ENCODE peak calls at places on chromosomes 16 and 17, in five cellular contexts. E is GM23338, O is tibial nerve, K is OCI-LY7, H is fibroblast of lung. A is an unnamed sample.

GRCh38 chr17:42684929-42685556 is 2.7 kb downstream of the CNTNAP1 start:
- DNase-seq in O (no peak), E (no peak), H (no peak), K (no peak), A (no peak)

GRCh38 chr16:9135797-9136196 is 44.4 kb downstream of the HAPSTR1 start:
- DNase-seq in H (no peak), E (no peak), O (no peak), K (peak; percentile 82), A (no peak)

GRCh38 chr17:39485555-39485954 is 24.3 kb downstream of the CDK12 start:
- DNase-seq in K (no peak), O (no peak), H (peak; percentile 80), E (no peak), A (peak; percentile 64)

GRCh38 chr16:85371948-85372347 is 241.2 kb upstream of the GSE1 start:
- DNase-seq in K (no peak), H (no peak), E (no peak), O (no peak), A (no peak)

GRCh38 chr16:3065069-3065741 is at the start of gene IL32:
- DNase-seq in O (no peak), H (peak; percentile 57), K (no peak), E (no peak), A (peak; percentile 81)

GRCh38 chr17:41972571-41973411 is 6.2 kb downstream of the CNP start:
- DNase-seq in O (no peak), H (no peak), E (no peak), K (no peak), A (no peak)

GRCh38 chr16:52005551-52005950 is 541.4 kb downstream of the TOX3 start:
- DNase-seq in O (no peak), E (no peak), H (no peak), K (no peak), A (no peak)

GRCh38 chr16:84266451-84266850 is 26.6 kb upstream of the KCNG4 start:
- DNase-seq in O (no peak), E (peak; percentile 91), K (peak; percentile 63), H (peak; percentile 44), A (peak; percentile 87)

GRCh38 chr17:76385892-76386786 is 1.7 kb downstream of the SPHK1 start:
- DNase-seq in K (peak; percentile 89), E (peak; percentile 93), O (peak; percentile 75), H (peak; percentile 79), A (peak; percentile 93)

GRCh38 chr16:75053791-75054555 is 55.1 kb downstream of the ZNRF1 start:
- DNase-seq in K (no peak), O (peak; percentile 37), H (no peak), E (no peak), A (no peak)

GRCh38 chr16:50603206-50604064 is 55.2 kb downstream of the NKD1 start:
- DNase-seq in E (no peak), K (no peak), H (peak; percentile 55), O (no peak), A (no peak)

GRCh38 chr17:15967706-15968399 is 22.9 kb downstream of the ADORA2B start:
- DNase-seq in O (no peak), H (no peak), E (no peak), K (no peak), A (no peak)

GRCh38 chr16:11035096-11035495 is 90.7 kb downstream of the CLEC16A start:
- DNase-seq in O (no peak), H (peak; percentile 26), K (no peak), E (no peak), A (no peak)

GRCh38 chr16:85916141-85916890 is 17.4 kb downstream of the IRF8 start:
- DNase-seq in O (no peak), H (peak; percentile 62), K (no peak), E (no peak), A (peak; percentile 88)

GRCh38 chr17:1553354-1554266 is 9.0 kb downstream of the PITPNA start:
- DNase-seq in K (no peak), O (no peak), E (no peak), H (no peak), A (no peak)

GRCh38 chr17:82331345-82331939 is 2.1 kb downstream of the SECTM1 start:
- DNase-seq in H (no peak), K (no peak), O (no peak), E (no peak), A (no peak)

GRCh38 chr17:82333279-82334171 is at the start of gene SECTM1:
- DNase-seq in E (peak; percentile 71), H (no peak), K (no peak), O (peak; percentile 61), A (no peak)

GRCh38 chr17:82334204-82334621 is 647 bp upstream of the SECTM1 start:
- DNase-seq in K (no peak), E (no peak), O (no peak), H (no peak), A (no peak)

GRCh38 chr17:82332669-82333278 is 792 bp downstream of the SECTM1 start:
- DNase-seq in E (peak; percentile 37), H (peak; percentile 45), O (no peak), K (no peak), A (no peak)

GRCh38 chr17:82334622-82335394 is 1.2 kb upstream of the SECTM1 start:
- DNase-seq in E (no peak), O (no peak), K (peak; percentile 49), H (peak; percentile 46), A (no peak)
- TF ChIP-seq CTCF in E (no peak), O (no peak), K (no peak), H (no peak), A (no peak)

DNA sequence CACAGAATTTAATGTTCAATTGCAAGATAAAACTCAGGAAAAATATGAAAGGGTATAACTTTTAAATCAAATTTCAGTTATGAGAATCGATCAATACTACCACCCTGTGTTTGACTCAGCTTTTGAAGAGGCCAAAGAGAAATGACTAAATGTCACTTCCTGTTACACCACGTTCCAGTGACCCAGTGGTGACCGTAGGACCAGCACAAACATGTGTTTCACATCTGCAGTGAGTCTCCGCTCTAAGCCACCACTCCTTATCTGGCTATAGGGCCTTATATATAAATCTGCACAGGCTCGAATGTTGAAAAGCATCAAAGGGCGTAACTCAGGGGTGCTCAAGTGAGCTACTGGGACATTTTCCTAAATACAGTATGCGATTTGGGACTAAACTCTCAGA is 36.1 kb downstream of the CYB5D2 start:
- DNase-seq in K (no peak), H (no peak), O (no peak), E (no peak), A (no peak)
- H3K36me3 ChIP-seq in K (peaks cover 94% of the 10 kb centered on the region), H (peaks cover 38% of the 10 kb centered on the region), O (peaks cover 38% of the 10 kb centered on the region), E (peaks cover 57% of the 10 kb centered on the region), A (no peaks in the 10 kb centered on the region)

DNA sequence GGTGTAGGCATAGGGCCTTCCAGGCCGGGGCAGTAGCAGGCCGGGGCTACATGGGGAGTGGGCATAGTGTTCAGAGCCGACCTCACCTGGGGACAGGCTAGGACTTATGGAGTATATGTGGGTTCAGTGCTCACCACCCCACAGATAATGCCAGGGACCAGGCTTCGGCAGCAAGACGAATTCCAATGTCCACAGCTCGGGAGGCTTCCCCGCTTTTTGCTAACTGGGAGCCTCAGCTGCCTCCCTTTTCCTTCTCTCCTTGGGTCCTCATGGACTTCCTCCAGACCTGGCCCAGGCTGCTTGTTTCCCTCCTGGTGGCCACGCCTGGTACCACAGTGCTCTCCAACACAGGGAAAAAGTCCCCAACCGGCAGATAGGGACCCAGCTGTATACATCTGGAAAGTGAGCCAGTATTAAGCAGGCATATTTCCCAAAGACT is 20.1 kb upstream of the SLC46A1 start:
- DNase-seq in K (no peak), H (no peak), O (no peak), E (peak; percentile 84), A (peak; percentile 69)
- TF ChIP-seq CTCF in K (peak; percentile 49), H (peak; percentile 21), O (no peak), E (peak; percentile 66), A (peak; percentile 67)

GRCh38 chr16:27473101-27473900 is 71.3 kb downstream of the IL21R start:
- DNase-seq in K (no peak), O (no peak), E (no peak), H (no peak), A (no peak)
- H3K36me3 ChIP-seq in K (peaks cover 67% of the 10 kb centered on the region), O (peaks cover 39% of the 10 kb centered on the region), E (peaks cover 24% of the 10 kb centered on the region), H (peaks cover 33% of the 10 kb centered on the region), A (peaks cover 4% of the 10 kb centered on the region)

DNA sequence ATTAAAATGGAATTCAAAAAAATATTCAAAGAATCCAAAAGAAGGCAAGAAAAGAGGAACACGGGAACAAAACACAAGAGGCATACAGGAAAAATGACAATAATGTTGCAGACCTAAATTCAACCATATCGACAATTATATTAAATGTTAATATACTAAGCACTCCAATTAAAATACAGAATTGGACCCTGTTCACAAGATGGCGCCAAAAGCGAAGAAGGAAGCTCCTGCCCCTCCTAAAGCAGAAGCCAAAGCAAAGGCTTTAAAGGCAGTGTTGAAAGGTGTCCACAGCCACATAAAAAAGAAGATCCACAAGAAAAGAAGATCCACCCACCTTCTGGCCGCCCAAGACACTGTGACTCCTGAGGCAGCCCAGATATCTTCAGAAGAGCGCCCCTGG is 6.3 kb upstream of the XAF1 start:
- DNase-seq in E (no peak), O (no peak), K (peak; percentile 16), H (peak; percentile 9), A (no peak)
- TF ChIP-seq CTCF in E (no peak), O (no peak), K (peak; percentile 75), H (no peak), A (no peak)

DNA sequence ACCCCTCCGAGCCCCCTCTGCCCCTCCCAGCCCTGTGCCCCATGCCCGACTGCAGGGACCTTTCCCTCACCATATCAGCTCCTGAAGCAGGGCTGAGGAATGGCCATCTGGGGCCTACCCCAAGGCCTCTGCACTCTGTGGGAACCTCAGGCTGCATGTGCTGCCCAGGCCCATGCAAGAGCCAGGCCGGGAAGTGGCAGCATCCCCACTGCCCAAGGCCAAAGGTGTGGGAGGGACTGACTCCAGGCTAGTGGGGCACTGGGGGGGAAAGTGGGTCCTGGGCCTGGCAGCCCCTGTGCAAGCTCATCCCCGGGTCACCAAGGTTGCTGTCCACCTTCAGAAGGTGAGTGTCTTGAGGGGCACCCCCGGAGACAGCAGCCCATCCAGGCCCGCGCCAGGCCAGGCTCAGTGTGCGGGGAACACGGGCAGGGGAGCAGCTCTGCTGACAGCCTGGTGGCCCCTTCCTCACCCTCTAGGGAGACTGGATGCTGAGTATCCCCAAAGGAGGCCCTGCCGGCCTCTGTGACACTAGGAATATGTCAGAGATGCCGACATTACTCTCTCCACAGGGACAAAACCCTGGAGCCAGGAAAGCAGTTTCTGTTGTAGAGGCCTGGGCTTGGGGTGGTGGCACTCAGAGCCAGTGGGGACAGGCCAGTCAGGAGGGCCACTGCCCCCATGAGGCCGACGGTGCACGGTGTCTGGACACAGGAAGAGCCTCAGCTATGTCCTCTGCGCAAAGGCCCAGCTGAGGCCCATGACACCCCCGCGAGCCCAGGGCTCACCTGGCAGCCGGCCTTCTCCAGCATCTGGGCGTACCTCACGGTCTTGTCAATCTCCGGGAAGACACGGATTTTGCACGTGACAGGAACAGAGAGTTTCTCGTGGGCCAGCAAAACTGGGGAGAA is 3.3 kb downstream of the DUS1L start:
- DNase-seq in O (no peak), E (peak; percentile 20), H (no peak), K (no peak), A (no peak)
- H3K36me3 ChIP-seq in O (peaks cover 20% of the 10 kb centered on the region), E (no peaks in the 10 kb centered on the region), H (peaks cover 36% of the 10 kb centered on the region), K (peaks cover 68% of the 10 kb centered on the region), A (peaks cover 3% of the 10 kb centered on the region)

DNA sequence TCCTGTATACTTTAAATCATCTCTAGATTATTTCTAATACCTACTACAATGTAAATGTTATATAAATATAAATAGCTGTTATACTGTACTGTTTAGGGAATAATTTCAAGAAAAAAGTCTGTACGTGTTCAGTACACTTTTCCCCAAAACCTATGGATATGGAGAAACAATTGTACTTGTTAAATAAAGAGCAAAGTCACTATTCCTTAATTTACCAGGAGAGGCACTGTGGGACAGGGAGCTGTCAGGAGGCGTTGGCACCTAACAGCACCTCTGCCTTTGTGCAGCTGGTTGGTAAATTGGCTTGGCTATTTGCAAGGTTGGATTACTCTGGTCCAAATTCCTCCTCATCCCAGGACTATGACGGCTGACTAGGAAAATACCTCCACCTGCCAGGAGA is 28.0 kb downstream of the CRHR1 start:
- DNase-seq in O (no peak), K (peak; percentile 8), E (peak; percentile 68), H (peak; percentile 5), A (no peak)
- TF ChIP-seq CTCF in O (no peak), K (peak; percentile 37), E (peak; percentile 50), H (no peak), A (no peak)